ENCODE peak calls at places on chromosomes 12 and 14, in ten cellular contexts. E is effector memory CD4-positive, alpha-beta T cell; V is GM23248; U is fibroblast of lung; T is heart left ventricle; H is aorta; W is HCT116; C is A549; O is heart right ventricle; P is hepatocyte. J is an unnamed sample.

GRCh38 chr12:50527086-50527726 is 22.4 kb downstream of the DIP2B start:
- DNase-seq in E (no peak), V (no peak), U (no peak), T (no peak), H (no peak), W (no peak), C (no peak), O (no peak), P (no peak), J (no peak)

GRCh38 chr12:34286934-34287333 is 264.6 kb downstream of the ALG10 start:
- DNase-seq in E (no peak), V (no peak), U (no peak), T (no peak), H (no peak), W (no peak), C (no peak), O (no peak), P (no peak), J (no peak)

GRCh38 chr12:55930771-55931316 is at the start of gene DGKA:
- DNase-seq in E (peak; percentile 48), V (peak; percentile 90), U (peak; percentile 71), T (peak; percentile 41), H (peak; percentile 66), W (peak; percentile 41), C (peak; percentile 69), O (peak; percentile 18), P (peak; percentile 74), J (peak; percentile 89)

GRCh38 chr12:71504471-71504852 is 64.9 kb downstream of the LGR5 start:
- DNase-seq in E (no peak), V (no peak), U (no peak), T (peak; percentile 28), H (no peak), W (no peak), C (no peak), O (peak; percentile 16), P (no peak), J (no peak)

GRCh38 chr14:81446279-81447007 is 46.3 kb upstream of the STON2 start:
- DNase-seq in E (no peak), V (no peak), U (peak; percentile 38), T (no peak), H (no peak), W (no peak), C (no peak), O (no peak), P (no peak), J (no peak)

GRCh38 chr14:77883479-77884238 is 83.8 kb downstream of the ADCK1 start:
- DNase-seq in E (no peak), V (no peak), U (no peak), T (no peak), H (peak; percentile 31), W (no peak), C (peak; percentile 9), O (no peak), P (no peak), J (no peak)

GRCh38 chr14:73759183-73759713 is 45.1 kb upstream of the PNMA1 start:
- DNase-seq in E (peak; percentile 45), V (peak; percentile 82), U (peak; percentile 61), T (peak; percentile 91), H (peak; percentile 85), W (no peak), C (no peak), O (peak; percentile 87), P (peak; percentile 85), J (peak; percentile 79)

GRCh38 chr12:6891637-6892036 is 13.0 kb upstream of the LRRC23 start:
- DNase-seq in E (no peak), V (no peak), U (no peak), T (no peak), H (no peak), W (no peak), C (no peak), O (no peak), P (no peak), J (no peak)

GRCh38 chr12:46674818-46675217 is 151.0 kb downstream of the SLC38A4 start:
- DNase-seq in E (no peak), V (peak; percentile 42), U (no peak), T (no peak), H (no peak), W (no peak), C (no peak), O (no peak), P (no peak), J (no peak)

GRCh38 chr12:46677749-46678148 is 148.0 kb downstream of the SLC38A4 start:
- DNase-seq in E (no peak), V (peak; percentile 34), U (peak; percentile 43), T (no peak), H (no peak), W (no peak), C (peak; percentile 70), O (no peak), P (peak; percentile 40), J (peak; percentile 41)

GRCh38 chr12:46676797-46677520 is 148.8 kb downstream of the SLC38A4 start:
- DNase-seq in E (no peak), V (peak; percentile 71), U (no peak), T (no peak), H (no peak), W (no peak), C (no peak), O (no peak), P (no peak), J (no peak)

GRCh38 chr12:46675736-46676135 is 150.1 kb downstream of the SLC38A4 start:
- DNase-seq in E (no peak), V (peak; percentile 72), U (peak; percentile 14), T (peak; percentile 23), H (peak; percentile 49), W (no peak), C (peak; percentile 33), O (no peak), P (peak; percentile 50), J (peak; percentile 65)

GRCh38 chr12:46676396-46676795 is 149.4 kb downstream of the SLC38A4 start:
- DNase-seq in E (no peak), V (no peak), U (no peak), T (no peak), H (no peak), W (no peak), C (no peak), O (no peak), P (no peak), J (no peak)
- H3K4me1 ChIP-seq in E (no peaks in the 10 kb centered on the region), V (peaks cover 47% of the 10 kb centered on the region), U (peaks cover 4% of the 10 kb centered on the region), T (no peaks in the 10 kb centered on the region), H (no peaks in the 10 kb centered on the region), W (peaks cover 42% of the 10 kb centered on the region), C (peaks cover 38% of the 10 kb centered on the region), O (no peaks in the 10 kb centered on the region), P (no peaks in the 10 kb centered on the region), J (peaks cover 18% of the 10 kb centered on the region)

DNA sequence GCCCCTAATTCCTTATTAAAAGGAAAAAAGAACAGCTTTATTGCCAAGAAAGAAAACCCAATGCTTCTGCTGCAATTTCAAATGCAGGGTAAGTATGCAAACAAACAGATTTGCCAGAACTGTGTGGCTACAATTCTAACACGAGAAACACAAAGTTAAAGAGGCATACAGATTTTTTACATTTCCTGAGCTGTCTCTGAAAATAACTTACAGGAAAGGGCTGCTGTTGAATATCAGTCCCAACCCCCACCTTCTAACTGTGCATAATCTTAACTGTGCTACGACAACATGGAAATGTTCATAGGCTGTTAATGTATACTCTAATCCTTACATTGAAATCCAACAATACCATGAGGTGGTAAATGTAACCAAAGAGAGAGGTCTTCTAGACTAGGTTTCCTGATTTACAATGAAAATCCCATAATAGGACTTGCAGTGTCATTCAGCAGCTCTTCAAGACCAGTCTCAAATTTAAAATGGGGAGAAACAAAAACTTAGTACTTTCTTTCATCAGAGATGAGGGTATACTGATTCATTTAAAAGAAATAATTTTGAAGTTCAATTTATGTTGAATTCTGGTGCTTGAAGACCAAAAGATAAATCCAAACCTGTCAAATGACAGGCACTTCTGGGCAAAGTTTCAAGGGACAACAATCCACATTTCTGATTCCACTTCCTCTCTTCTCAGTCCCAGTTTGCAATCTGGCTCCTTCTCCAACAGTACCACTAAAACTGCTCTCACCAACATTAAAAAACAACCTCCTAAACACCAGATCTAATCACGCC is 14.4 kb downstream of the FGD6 start:
- DNase-seq in E (no peak), V (peak; percentile 50), U (peak; percentile 39), T (no peak), H (no peak), W (no peak), C (no peak), O (no peak), P (no peak), J (no peak)
- H3K4me1 ChIP-seq in E (no peaks in the 10 kb centered on the region), V (peaks cover 64% of the 10 kb centered on the region), U (peaks cover 22% of the 10 kb centered on the region), T (peaks cover 3% of the 10 kb centered on the region), H (no peaks in the 10 kb centered on the region), W (peaks cover 62% of the 10 kb centered on the region), C (peaks cover 78% of the 10 kb centered on the region), O (peaks cover 42% of the 10 kb centered on the region), P (peaks cover 63% of the 10 kb centered on the region), J (peaks cover 54% of the 10 kb centered on the region)

GRCh38 chr14:90624732-90625444 is 191.3 kb downstream of the TTC7B start:
- DNase-seq in E (no peak), V (no peak), U (no peak), T (no peak), H (no peak), W (no peak), C (no peak), O (no peak), P (peak; percentile 36), J (no peak)

GRCh38 chr14:90626550-90626949 is 189.7 kb downstream of the TTC7B start:
- DNase-seq in E (no peak), V (no peak), U (peak; percentile 23), T (no peak), H (no peak), W (no peak), C (no peak), O (no peak), P (no peak), J (no peak)

GRCh38 chr14:90627478-90627877 is 188.8 kb downstream of the TTC7B start:
- DNase-seq in E (no peak), V (no peak), U (no peak), T (no peak), H (no peak), W (no peak), C (no peak), O (no peak), P (no peak), J (no peak)

GRCh38 chr14:90624228-90624627 is 192.0 kb downstream of the TTC7B start:
- DNase-seq in E (no peak), V (peak; percentile 58), U (peak; percentile 68), T (peak; percentile 60), H (peak; percentile 84), W (peak; percentile 42), C (peak; percentile 32), O (peak; percentile 39), P (no peak), J (no peak)

GRCh38 chr14:90625445-90625844 is 190.8 kb downstream of the TTC7B start:
- DNase-seq in E (no peak), V (no peak), U (no peak), T (no peak), H (no peak), W (no peak), C (no peak), O (no peak), P (no peak), J (no peak)
- H3K4me1 ChIP-seq in E (no peaks in the 10 kb centered on the region), V (peaks cover 3% of the 10 kb centered on the region), U (peaks cover 4% of the 10 kb centered on the region), T (peaks cover 9% of the 10 kb centered on the region), H (no peaks in the 10 kb centered on the region), W (peaks cover 19% of the 10 kb centered on the region), C (peaks cover 6% of the 10 kb centered on the region), O (peaks cover 45% of the 10 kb centered on the region), P (peaks cover 24% of the 10 kb centered on the region), J (no peaks in the 10 kb centered on the region)

DNA sequence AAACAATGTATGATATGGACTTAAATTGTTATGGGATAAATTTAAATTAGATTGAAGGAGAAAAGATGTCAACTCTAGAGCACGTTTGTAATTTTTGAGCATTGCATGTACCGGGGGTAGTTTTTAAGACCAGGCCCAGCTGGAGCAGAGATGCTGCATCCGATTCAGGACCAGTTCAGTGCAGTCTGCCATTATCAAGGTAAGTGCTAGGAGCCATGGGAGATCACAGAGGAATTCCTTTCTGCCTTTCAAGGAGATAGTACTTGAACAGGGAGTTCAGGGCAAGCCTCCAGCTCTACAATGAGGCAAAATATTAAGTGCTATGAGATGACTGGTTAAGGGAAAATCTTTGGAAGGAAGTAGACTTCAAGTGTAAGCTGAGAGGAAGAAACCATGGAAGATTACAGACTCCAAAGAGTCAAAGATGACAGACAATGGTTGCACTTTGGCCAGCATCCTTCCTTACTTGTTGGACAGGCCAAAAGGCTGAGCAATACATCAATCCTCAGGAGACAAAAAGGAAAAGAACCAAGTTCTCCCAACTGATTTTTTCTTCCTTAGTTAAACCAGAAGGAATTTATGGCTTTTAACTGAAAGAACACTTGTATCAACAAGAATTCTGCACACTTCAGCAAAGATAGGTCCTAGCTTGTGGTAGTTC is 113.2 kb upstream of the HIF1A start:
- DNase-seq in E (no peak), V (peak; percentile 52), U (peak; percentile 77), T (no peak), H (no peak), W (no peak), C (no peak), O (peak; percentile 46), P (no peak), J (no peak)
- H3K4me1 ChIP-seq in E (peaks cover 6% of the 10 kb centered on the region), V (peaks cover 76% of the 10 kb centered on the region), U (peaks cover 24% of the 10 kb centered on the region), T (peaks cover 12% of the 10 kb centered on the region), H (peaks cover 7% of the 10 kb centered on the region), W (no peaks in the 10 kb centered on the region), C (peaks cover 61% of the 10 kb centered on the region), O (peaks cover 21% of the 10 kb centered on the region), P (peaks cover 29% of the 10 kb centered on the region), J (peaks cover 63% of the 10 kb centered on the region)

J was measured in adipocyte.